ENCODE peak calls at places on chromosomes 1 and 21, in four cellular contexts. One of them, this sample, is unnamed. For H3K27me3, the result is how much of the 10 kb centered on the place peaks cover.

GRCh38 chr1:161998811-161999210 is 24.9 kb downstream of the OLFML2B start:
- DNase-seq in ovary: no peak
- DNase-seq in mammary epithelial cell: peak
- DNase-seq in cardiac muscle cell: no peak
- DNase-seq in this sample: no peak

GRCh38 chr1:66134004-66134403 is 341.3 kb downstream of the PDE4B start:
- DNase-seq in cardiac muscle cell: no peak
- DNase-seq in mammary epithelial cell: no peak
- DNase-seq in ovary: no peak
- DNase-seq in this sample: no peak

GRCh38 chr1:46166521-46167462 is 8.1 kb upstream of the TSPAN1 start:
- DNase-seq in cardiac muscle cell: no peak
- DNase-seq in mammary epithelial cell: no peak
- DNase-seq in ovary: peak
- DNase-seq in this sample: no peak

GRCh38 chr1:223219846-223220610 is 77.0 kb upstream of the TLR5 start:
- DNase-seq in ovary: no peak
- DNase-seq in mammary epithelial cell: no peak
- DNase-seq in cardiac muscle cell: no peak
- DNase-seq in this sample: no peak

GRCh38 chr1:76083189-76083588 is 8.6 kb downstream of the ST6GALNAC3 start:
- DNase-seq in mammary epithelial cell: no peak
- DNase-seq in cardiac muscle cell: no peak
- DNase-seq in ovary: no peak
- DNase-seq in this sample: no peak

GRCh38 chr1:207866471-207867135 is 44.3 kb downstream of the CD34 start:
- DNase-seq in ovary: peak
- DNase-seq in cardiac muscle cell: peak
- DNase-seq in mammary epithelial cell: no peak
- DNase-seq in this sample: peak

GRCh38 chr1:171742577-171742922 is 685 bp upstream of the VAMP4 start:
- DNase-seq in ovary: peak
- DNase-seq in mammary epithelial cell: peak
- DNase-seq in cardiac muscle cell: peak
- DNase-seq in this sample: peak

GRCh38 chr1:219670426-219671149 is 57.7 kb upstream of the ZC3H11B start:
- DNase-seq in mammary epithelial cell: no peak
- DNase-seq in cardiac muscle cell: peak
- DNase-seq in ovary: no peak
- DNase-seq in this sample: no peak

GRCh38 chr1:39632491-39633417 is 6.7 kb downstream of the HEYL start:
- DNase-seq in mammary epithelial cell: no peak
- DNase-seq in cardiac muscle cell: peak
- DNase-seq in ovary: peak
- DNase-seq in this sample: peak

GRCh38 chr1:79295967-79296366 is 289.4 kb upstream of the ADGRL4 start:
- DNase-seq in mammary epithelial cell: no peak
- DNase-seq in cardiac muscle cell: peak
- DNase-seq in ovary: no peak
- DNase-seq in this sample: no peak

GRCh38 chr1:244837597-244838258 is 2.3 kb downstream of the COX20 start:
- DNase-seq in cardiac muscle cell: no peak
- DNase-seq in ovary: no peak
- DNase-seq in mammary epithelial cell: no peak
- DNase-seq in this sample: no peak

GRCh38 chr1:2104621-2105427 is 54.6 kb downstream of the PRKCZ start:
- DNase-seq in cardiac muscle cell: no peak
- DNase-seq in mammary epithelial cell: no peak
- DNase-seq in ovary: no peak
- DNase-seq in this sample: no peak

GRCh38 chr21:33763573-33763881 is 121.2 kb downstream of the ITSN1 start:
- DNase-seq in cardiac muscle cell: no peak
- DNase-seq in ovary: no peak
- DNase-seq in mammary epithelial cell: no peak
- DNase-seq in this sample: no peak

GRCh38 chr21:44692798-44693512 is 4.0 kb upstream of the KRTAP10-12 start:
- DNase-seq in mammary epithelial cell: no peak
- DNase-seq in ovary: no peak
- DNase-seq in cardiac muscle cell: no peak
- DNase-seq in this sample: no peak

GRCh38 chr1:185420588-185421081 is 103.6 kb upstream of the IVNS1ABP start:
- DNase-seq in cardiac muscle cell: no peak
- DNase-seq in mammary epithelial cell: no peak
- DNase-seq in ovary: no peak
- DNase-seq in this sample: no peak

GRCh38 chr1:116122955-116123757 is 12.0 kb downstream of the MAB21L3 start:
- DNase-seq in ovary: no peak
- DNase-seq in cardiac muscle cell: peak
- DNase-seq in mammary epithelial cell: peak
- DNase-seq in this sample: no peak

GRCh38 chr1:42211224-42211623 is 46.7 kb upstream of the GUCA2A start:
- DNase-seq in mammary epithelial cell: peak
- DNase-seq in cardiac muscle cell: no peak
- DNase-seq in ovary: no peak
- DNase-seq in this sample: no peak

GRCh38 chr1:167054531-167054930 is 35.6 kb downstream of the GPA33 start:
- DNase-seq in ovary: no peak
- DNase-seq in cardiac muscle cell: no peak
- DNase-seq in mammary epithelial cell: no peak
- DNase-seq in this sample: no peak

GRCh38 chr1:93750946-93751345 is 69.3 kb upstream of the BCAR3 start:
- DNase-seq in mammary epithelial cell: no peak
- DNase-seq in cardiac muscle cell: no peak
- DNase-seq in ovary: no peak
- DNase-seq in this sample: no peak

GRCh38 chr1:96562094-96562493 is 159.5 kb upstream of the PTBP2 start:
- DNase-seq in cardiac muscle cell: no peak
- DNase-seq in ovary: no peak
- DNase-seq in mammary epithelial cell: no peak
- DNase-seq in this sample: no peak

GRCh38 chr1:65026235-65026634 is 59.9 kb upstream of the JAK1 start:
- DNase-seq in cardiac muscle cell: peak
- DNase-seq in ovary: no peak
- DNase-seq in mammary epithelial cell: no peak
- DNase-seq in this sample: no peak

DNA sequence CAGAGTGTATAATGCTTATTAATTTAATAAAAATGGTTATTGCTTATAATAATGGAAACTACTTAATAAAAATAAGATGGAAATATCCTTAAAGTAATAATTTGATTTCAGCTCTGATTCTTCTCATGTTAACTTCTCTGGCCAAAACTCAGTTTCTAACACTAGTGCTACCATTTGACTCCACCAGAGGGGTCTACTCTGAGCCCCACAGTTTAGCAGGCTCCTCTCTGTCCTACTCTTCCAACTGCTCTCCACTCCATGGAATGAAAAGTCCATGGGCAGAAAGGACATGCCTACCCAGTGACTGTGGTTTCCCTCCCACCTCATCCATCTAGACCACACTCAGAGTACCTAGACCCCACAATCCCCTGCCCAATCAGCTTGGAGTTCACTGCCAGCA is 489.1 kb upstream of the CAMK1G start:
- DNase-seq in cardiac muscle cell: no peak
- DNase-seq in mammary epithelial cell: no peak
- DNase-seq in ovary: no peak
- DNase-seq in this sample: no peak
- TF ChIP-seq CTCF in cardiac muscle cell: no peak
- TF ChIP-seq CTCF in mammary epithelial cell: no peak
- TF ChIP-seq CTCF in ovary: no peak
- TF ChIP-seq CTCF in this sample: no peak

GRCh38 chr21:41774467-41775151 is 7.8 kb upstream of the RIPK4 start:
- DNase-seq in mammary epithelial cell: no peak
- DNase-seq in cardiac muscle cell: no peak
- DNase-seq in ovary: no peak
- DNase-seq in this sample: no peak
- H3K27me3 ChIP-seq in mammary epithelial cell: under half
- H3K27me3 ChIP-seq in cardiac muscle cell: under half
- H3K27me3 ChIP-seq in ovary: under half
- H3K27me3 ChIP-seq in this sample: under half

GRCh38 chr1:182257369-182258063 is 134.1 kb downstream of the GLUL start:
- DNase-seq in mammary epithelial cell: no peak
- DNase-seq in cardiac muscle cell: no peak
- DNase-seq in ovary: no peak
- DNase-seq in this sample: no peak

GRCh38 chr1:182259229-182259872 is 132.2 kb downstream of the GLUL start:
- DNase-seq in mammary epithelial cell: peak
- DNase-seq in cardiac muscle cell: peak
- DNase-seq in ovary: peak
- DNase-seq in this sample: peak

GRCh38 chr1:182261655-182262054 is 129.9 kb downstream of the GLUL start:
- DNase-seq in cardiac muscle cell: no peak
- DNase-seq in ovary: no peak
- DNase-seq in mammary epithelial cell: no peak
- DNase-seq in this sample: no peak

GRCh38 chr1:182260516-182260915 is 131.1 kb downstream of the GLUL start:
- DNase-seq in ovary: no peak
- DNase-seq in mammary epithelial cell: no peak
- DNase-seq in cardiac muscle cell: no peak
- DNase-seq in this sample: no peak

GRCh38 chr1:182259963-182260362 is 131.6 kb downstream of the GLUL start:
- DNase-seq in cardiac muscle cell: no peak
- DNase-seq in mammary epithelial cell: no peak
- DNase-seq in ovary: no peak
- DNase-seq in this sample: no peak
- H3K27ac ChIP-seq in cardiac muscle cell: no peak
- H3K27ac ChIP-seq in mammary epithelial cell: no peak
- H3K27ac ChIP-seq in ovary: no peak
- H3K27ac ChIP-seq in this sample: no peak

GRCh38 chr1:54583307-54583686 is 35.3 kb downstream of the ACOT11 start:
- DNase-seq in mammary epithelial cell: no peak
- DNase-seq in cardiac muscle cell: no peak
- DNase-seq in ovary: no peak
- DNase-seq in this sample: no peak
- TF ChIP-seq CTCF in mammary epithelial cell: no peak
- TF ChIP-seq CTCF in cardiac muscle cell: no peak
- TF ChIP-seq CTCF in ovary: no peak
- TF ChIP-seq CTCF in this sample: no peak

GRCh38 chr1:6127587-6128163 is 52.4 kb downstream of the CHD5 start:
- DNase-seq in ovary: peak
- DNase-seq in cardiac muscle cell: peak
- DNase-seq in mammary epithelial cell: peak
- DNase-seq in this sample: no peak

GRCh38 chr1:6130036-6130435 is 50.1 kb downstream of the CHD5 start:
- DNase-seq in cardiac muscle cell: no peak
- DNase-seq in ovary: no peak
- DNase-seq in mammary epithelial cell: no peak
- DNase-seq in this sample: no peak

GRCh38 chr1:6130596-6130995 is 49.5 kb downstream of the CHD5 start:
- DNase-seq in cardiac muscle cell: no peak
- DNase-seq in ovary: no peak
- DNase-seq in mammary epithelial cell: no peak
- DNase-seq in this sample: no peak

GRCh38 chr1:6128276-6129081 is 51.6 kb downstream of the CHD5 start:
- DNase-seq in mammary epithelial cell: no peak
- DNase-seq in cardiac muscle cell: no peak
- DNase-seq in ovary: no peak
- DNase-seq in this sample: no peak

GRCh38 chr1:6129313-6129712 is 50.8 kb downstream of the CHD5 start:
- DNase-seq in ovary: no peak
- DNase-seq in cardiac muscle cell: no peak
- DNase-seq in mammary epithelial cell: no peak
- DNase-seq in this sample: no peak
- H3K27me3 ChIP-seq in ovary: under half
- H3K27me3 ChIP-seq in cardiac muscle cell: under half
- H3K27me3 ChIP-seq in mammary epithelial cell: under half
- H3K27me3 ChIP-seq in this sample: under half

GRCh38 chr1:111236806-111237205 is 9.3 kb downstream of the CHI3L2 start:
- DNase-seq in mammary epithelial cell: peak
- DNase-seq in cardiac muscle cell: no peak
- DNase-seq in ovary: no peak
- DNase-seq in this sample: no peak
- H3K27ac ChIP-seq in mammary epithelial cell: no peak
- H3K27ac ChIP-seq in cardiac muscle cell: no peak
- H3K27ac ChIP-seq in ovary: no peak
- H3K27ac ChIP-seq in this sample: no peak